ENCODE peak calls at places on chromosomes 2 and 18, in seven cellular contexts. N, C, U, Z, K, R and W are unnamed samples. For H3K9me3 and H3K4me1, the result is how much of the 10 kb centered on the place peaks cover.

GRCh38 chr2:202373490-202373889 is 2.6 kb upstream of the BMPR2 start:
- DNase-seq in U (no peak), C (no peak), N (no peak), R (no peak), K (no peak), Z (no peak), W (no peak)

GRCh38 chr2:16737812-16738211 is 72.2 kb upstream of the CYRIA start:
- DNase-seq in U (no peak), R (no peak), K (no peak), N (no peak), C (no peak), Z (no peak), W (no peak)

GRCh38 chr2:15448242-15448839 is 112.8 kb downstream of the NBAS start:
- DNase-seq in C (no peak), K (no peak), Z (no peak), N (no peak), U (no peak), R (no peak), W (no peak)

GRCh38 chr18:42328931-42329330 is 373.9 kb downstream of the PIK3C3 start:
- DNase-seq in Z (no peak), C (peak), R (no peak), N (no peak), U (no peak), K (no peak), W (no peak)

GRCh38 chr2:144560254-144560653 is 40.3 kb upstream of the ZEB2 start:
- DNase-seq in C (no peak), R (no peak), U (no peak), Z (no peak), K (no peak), N (no peak), W (no peak)

GRCh38 chr2:132999421-132999820 is 329.4 kb upstream of the LYPD1 start:
- DNase-seq in N (no peak), C (no peak), K (no peak), Z (no peak), U (no peak), R (no peak), W (no peak)

GRCh38 chr2:98914713-98915580 is 21.1 kb downstream of the CRACDL start:
- DNase-seq in C (peak), K (no peak), U (no peak), N (no peak), Z (no peak), R (no peak), W (no peak)

GRCh38 chr2:192051533-192051932 is 143.2 kb downstream of the TMEFF2 start:
- DNase-seq in R (no peak), N (no peak), Z (no peak), C (no peak), K (no peak), U (no peak), W (no peak)

GRCh38 chr2:79275863-79276262 is 116.3 kb upstream of the REG3A start:
- DNase-seq in N (no peak), K (no peak), R (no peak), U (no peak), C (no peak), Z (no peak), W (no peak)

DNA sequence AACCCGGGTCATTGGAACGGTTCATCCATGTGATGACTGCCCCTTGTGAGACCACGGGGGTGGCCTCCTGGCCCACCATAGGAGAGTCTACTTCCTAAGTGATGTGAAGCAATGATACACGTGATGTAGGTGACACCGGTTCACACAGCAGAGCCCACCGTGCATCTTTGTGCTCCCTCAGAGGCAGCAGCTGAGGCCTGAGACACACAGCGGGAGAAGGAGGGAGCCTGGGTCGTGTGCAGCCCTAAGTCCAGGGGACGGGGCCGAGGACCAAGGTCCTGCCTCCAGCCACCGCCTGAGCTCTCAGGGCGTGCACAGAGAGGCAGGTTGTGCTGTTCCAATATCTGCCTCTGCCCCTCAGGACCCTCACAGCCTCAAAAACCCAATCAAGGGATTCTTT is 377.2 kb upstream of the SALL3 start:
- DNase-seq in U (no peak), C (no peak), Z (no peak), K (no peak), R (no peak), N (no peak), W (no peak)
- H3K9me3 ChIP-seq in U (under half), C (under half), Z (under half), K (under half), R (under half), N (under half), W (under half)

GRCh38 chr2:159736048-159736447 is 23.7 kb downstream of the MARCHF7 start:
- DNase-seq in C (no peak), R (no peak), K (no peak), Z (no peak), U (no peak), N (no peak), W (no peak)

GRCh38 chr2:159738509-159739390 is 26.4 kb downstream of the MARCHF7 start:
- DNase-seq in N (no peak), Z (no peak), K (no peak), R (no peak), U (no peak), C (no peak), W (no peak)

GRCh38 chr2:159737292-159737916 is 25.1 kb downstream of the MARCHF7 start:
- DNase-seq in K (no peak), N (no peak), U (no peak), R (no peak), Z (no peak), C (no peak), W (no peak)

GRCh38 chr2:159735648-159736047 is 23.3 kb downstream of the MARCHF7 start:
- DNase-seq in N (no peak), K (no peak), Z (no peak), U (no peak), C (no peak), R (no peak), W (no peak)

GRCh38 chr2:159737917-159738296 is 25.6 kb downstream of the MARCHF7 start:
- DNase-seq in N (no peak), K (no peak), U (no peak), R (no peak), C (no peak), Z (no peak), W (no peak)
- H3K4me1 ChIP-seq in N (under half), K (under half), U (under half), R (under half), C (under half), Z (under half), W (under half)

GRCh38 chr18:34834897-34835296 is 124.8 kb downstream of the DTNA start:
- DNase-seq in N (no peak), R (no peak), Z (no peak), U (no peak), C (no peak), K (no peak), W (no peak)

GRCh38 chr18:34838669-34839068 is 128.6 kb downstream of the DTNA start:
- DNase-seq in R (no peak), K (no peak), N (no peak), U (no peak), Z (no peak), C (no peak), W (no peak)

GRCh38 chr18:34840416-34840815 is 130.3 kb downstream of the DTNA start:
- DNase-seq in R (no peak), U (no peak), N (no peak), C (no peak), K (no peak), Z (no peak), W (no peak)

GRCh38 chr18:34835466-34835865 is 125.4 kb downstream of the DTNA start:
- DNase-seq in R (no peak), Z (no peak), C (no peak), K (no peak), N (no peak), U (no peak), W (no peak)

DNA sequence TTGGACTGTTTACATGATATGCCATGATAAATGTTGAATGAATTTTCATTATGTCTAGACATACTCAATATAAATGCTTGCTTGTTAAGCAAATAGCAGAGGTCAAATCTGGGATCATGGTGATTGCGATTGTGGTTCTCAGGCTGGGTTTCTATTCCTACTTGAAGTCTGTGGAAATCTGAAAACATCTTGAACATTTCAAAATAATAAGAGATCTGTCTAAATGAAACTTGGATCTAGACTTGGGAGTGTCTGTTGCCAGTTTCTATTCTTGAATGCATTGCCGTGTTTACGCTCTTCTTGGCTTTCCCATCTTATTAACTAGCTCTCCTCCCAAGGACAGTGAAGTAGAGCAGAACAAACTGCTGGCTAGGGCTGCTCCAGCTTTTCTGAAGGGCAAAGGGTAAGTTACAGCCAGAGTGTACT is 127.7 kb downstream of the DTNA start:
- DNase-seq in K (no peak), U (no peak), R (peak), Z (no peak), C (no peak), N (no peak), W (no peak)
- H3K4me3 ChIP-seq in K (peak), U (no peak), R (no peak), Z (no peak), C (no peak), N (no peak), W (no peak)

DNA sequence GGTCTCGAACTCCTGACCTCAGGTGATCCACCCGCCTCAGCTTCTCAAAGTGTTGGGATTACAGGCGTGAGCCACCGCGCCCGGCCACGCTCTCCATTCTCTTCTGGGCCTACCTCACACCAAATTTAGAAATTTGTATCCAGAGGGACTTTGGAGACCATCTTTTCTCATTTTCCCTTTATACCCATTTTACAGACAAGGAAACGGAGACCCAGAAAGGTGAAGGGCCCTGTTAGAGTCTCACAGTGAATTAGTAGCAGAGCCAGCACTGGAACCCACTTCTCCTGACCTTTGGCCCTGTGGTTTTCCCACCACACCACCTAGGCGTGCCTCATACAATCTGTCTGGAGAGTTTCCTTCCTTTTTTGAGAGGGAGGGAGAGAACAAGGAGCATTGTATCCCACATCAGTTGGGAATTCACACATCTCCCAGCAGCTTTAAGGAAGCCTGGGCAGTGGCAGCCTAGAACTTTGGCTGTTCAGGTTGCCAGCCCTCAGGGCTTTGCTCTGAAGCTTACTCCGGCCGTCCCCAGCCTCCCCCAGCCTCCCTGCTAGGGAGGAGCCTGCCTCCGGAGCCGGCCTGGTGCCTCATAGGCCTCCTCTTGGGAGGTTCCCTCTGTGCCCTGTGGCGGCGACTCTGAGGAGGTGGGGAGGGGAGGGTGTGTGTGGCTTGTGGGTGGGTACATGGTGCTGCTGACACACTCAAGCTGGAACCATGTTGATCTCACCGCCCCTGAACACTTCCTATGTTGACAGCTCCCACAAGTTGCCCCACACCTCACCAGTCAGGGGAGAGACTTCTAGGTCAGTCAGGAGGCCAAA is 13.8 kb downstream of the FOSL2 start:
- DNase-seq in Z (no peak), R (no peak), N (no peak), U (no peak), C (no peak), K (peak), W (peak)
- H3K9me3 ChIP-seq in Z (under half), R (under half), N (under half), U (under half), C (under half), K (under half), W (under half)

DNA sequence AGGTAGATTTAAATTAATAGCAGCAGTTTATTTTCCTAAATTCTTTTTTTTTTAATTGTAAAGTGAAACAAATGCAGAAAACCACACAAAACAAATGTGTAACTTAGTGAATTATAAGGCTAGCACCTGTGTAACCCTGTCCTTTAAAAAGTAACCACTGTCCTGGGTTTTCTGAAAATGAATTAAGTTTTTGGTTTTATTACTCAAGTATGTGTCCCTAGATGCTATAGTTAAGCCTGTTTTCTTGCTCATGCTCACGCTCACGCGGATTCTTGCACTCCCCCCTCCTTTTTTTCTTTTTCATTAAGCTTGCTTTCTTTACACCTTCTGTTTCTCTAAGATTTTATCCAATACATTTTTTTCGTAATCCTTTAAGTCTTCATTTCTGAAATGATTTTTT is 207.7 kb upstream of the STON1 start:
- DNase-seq in K (no peak), C (no peak), N (no peak), R (no peak), U (no peak), Z (no peak), W (no peak)
- H3K4me1 ChIP-seq in K (under half), C (under half), N (under half), R (under half), U (under half), Z (under half), W (half or more)